ENCODE peak calls at places on chromosomes 2 and 18, in four cellular contexts. One of them, this sample, is unnamed.

GRCh38 chr2:221716434-221717303 is 144.6 kb upstream of the EPHA4 start:
- DNase-seq in K562: no peak
- DNase-seq in A549: peak; percentile 50
- DNase-seq in H1: no peak
- DNase-seq in this sample: peak; percentile 58

GRCh38 chr18:36770315-36770946 is 58.4 kb downstream of the TPGS2 start:
- DNase-seq in A549: no peak
- DNase-seq in H1: no peak
- DNase-seq in K562: no peak
- DNase-seq in this sample: no peak

GRCh38 chr18:40738321-40738880 is 1216.6 kb upstream of the PIK3C3 start:
- DNase-seq in H1: no peak
- DNase-seq in A549: no peak
- DNase-seq in K562: no peak
- DNase-seq in this sample: no peak

GRCh38 chr2:100427627-100428258 is 10.3 kb upstream of the CHST10 start:
- DNase-seq in H1: no peak
- DNase-seq in K562: peak; percentile 39
- DNase-seq in A549: peak; percentile 59
- DNase-seq in this sample: peak; percentile 52

GRCh38 chr18:69674921-69675405 is 272.7 kb downstream of the CD226 start:
- DNase-seq in H1: no peak
- DNase-seq in A549: no peak
- DNase-seq in K562: no peak
- DNase-seq in this sample: no peak

GRCh38 chr2:147543056-147543455 is 301.8 kb upstream of the ACVR2A start:
- DNase-seq in A549: no peak
- DNase-seq in H1: no peak
- DNase-seq in K562: no peak
- DNase-seq in this sample: no peak

GRCh38 chr2:231611273-231612198 is 18.9 kb downstream of the TEX44 start:
- DNase-seq in H1: no peak
- DNase-seq in A549: peak; percentile 80
- DNase-seq in K562: peak; percentile 65
- DNase-seq in this sample: peak; percentile 55

GRCh38 chr2:47259829-47260228 is 104.7 kb upstream of the STPG4 start:
- DNase-seq in A549: no peak
- DNase-seq in H1: no peak
- DNase-seq in K562: no peak
- DNase-seq in this sample: no peak

GRCh38 chr2:37561615-37562569 is 109.5 kb downstream of the CDC42EP3 start:
- DNase-seq in H1: no peak
- DNase-seq in K562: peak; percentile 77
- DNase-seq in A549: peak; percentile 83
- DNase-seq in this sample: peak; percentile 92

GRCh38 chr18:10923671-10924070 is 225.7 kb downstream of the PIEZO2 start:
- DNase-seq in A549: no peak
- DNase-seq in K562: no peak
- DNase-seq in H1: no peak
- DNase-seq in this sample: no peak

GRCh38 chr2:72291059-72291458 is 143.4 kb upstream of the CYP26B1 start:
- DNase-seq in A549: peak; percentile 20
- DNase-seq in H1: no peak
- DNase-seq in K562: no peak
- DNase-seq in this sample: peak; percentile 16

GRCh38 chr2:201228271-201228911 is 31.9 kb upstream of the CASP8 start:
- DNase-seq in H1: no peak
- DNase-seq in A549: no peak
- DNase-seq in K562: no peak
- DNase-seq in this sample: peak; percentile 61

GRCh38 chr2:70123051-70123828 is 36.0 kb downstream of the PCBP1 start:
- DNase-seq in A549: no peak
- DNase-seq in K562: peak; percentile 28
- DNase-seq in H1: peak; percentile 63
- DNase-seq in this sample: no peak

GRCh38 chr2:37468139-37468538 is 123.7 kb downstream of the QPCT start:
- DNase-seq in K562: no peak
- DNase-seq in A549: no peak
- DNase-seq in H1: no peak
- DNase-seq in this sample: no peak

GRCh38 chr2:144431384-144431783 is 88.5 kb downstream of the ZEB2 start:
- DNase-seq in K562: no peak
- DNase-seq in H1: no peak
- DNase-seq in A549: no peak
- DNase-seq in this sample: no peak

GRCh38 chr2:41101281-41101680 is 649.4 kb upstream of the SLC8A1 start:
- DNase-seq in H1: no peak
- DNase-seq in K562: no peak
- DNase-seq in A549: no peak
- DNase-seq in this sample: no peak

GRCh38 chr2:204475403-204475802 is 69.9 kb upstream of the PARD3B start:
- DNase-seq in H1: no peak
- DNase-seq in A549: no peak
- DNase-seq in K562: no peak
- DNase-seq in this sample: no peak

GRCh38 chr2:25250331-25251031 is 82.1 kb upstream of the POMC start:
- DNase-seq in A549: no peak
- DNase-seq in H1: no peak
- DNase-seq in K562: peak; percentile 68
- DNase-seq in this sample: no peak

GRCh38 chr18:68147728-68148127 is 567.2 kb downstream of the TMX3 start:
- DNase-seq in K562: no peak
- DNase-seq in H1: no peak
- DNase-seq in A549: no peak
- DNase-seq in this sample: no peak

GRCh38 chr2:205660521-205661124 is 21.7 kb upstream of the NRP2 start:
- DNase-seq in A549: peak; percentile 27
- DNase-seq in H1: no peak
- DNase-seq in K562: no peak
- DNase-seq in this sample: no peak

GRCh38 chr2:7034313-7034712 is 117.1 kb downstream of the RNF144A start:
- DNase-seq in A549: peak; percentile 19
- DNase-seq in K562: no peak
- DNase-seq in H1: no peak
- DNase-seq in this sample: no peak

GRCh38 chr2:144458536-144458935 is 61.4 kb downstream of the ZEB2 start:
- DNase-seq in A549: no peak
- DNase-seq in H1: no peak
- DNase-seq in K562: no peak
- DNase-seq in this sample: no peak

GRCh38 chr18:22020127-22020866 is 149.1 kb upstream of the GATA6 start:
- DNase-seq in A549: no peak
- DNase-seq in H1: no peak
- DNase-seq in K562: no peak
- DNase-seq in this sample: no peak

GRCh38 chr2:240512109-240512485 is 45.7 kb downstream of the ANKMY1 start:
- DNase-seq in A549: no peak
- DNase-seq in K562: no peak
- DNase-seq in H1: no peak
- DNase-seq in this sample: no peak

GRCh38 chr2:120749506-120750431 is 14.1 kb downstream of the GLI2 start:
- DNase-seq in H1: no peak
- DNase-seq in A549: no peak
- DNase-seq in K562: no peak
- DNase-seq in this sample: no peak

GRCh38 chr2:2012505-2012904 is 268.2 kb upstream of the PXDN start:
- DNase-seq in A549: no peak
- DNase-seq in H1: no peak
- DNase-seq in K562: no peak
- DNase-seq in this sample: no peak

GRCh38 chr2:17270894-17271293 is 247.3 kb downstream of the RAD51AP2 start:
- DNase-seq in H1: no peak
- DNase-seq in A549: no peak
- DNase-seq in K562: no peak
- DNase-seq in this sample: no peak

GRCh38 chr2:65300134-65300771 is 72.6 kb downstream of the ACTR2 start:
- DNase-seq in H1: no peak
- DNase-seq in A549: no peak
- DNase-seq in K562: no peak
- DNase-seq in this sample: no peak

GRCh38 chr2:74813201-74813600 is 20.7 kb upstream of the HK2 start:
- DNase-seq in H1: no peak
- DNase-seq in A549: no peak
- DNase-seq in K562: no peak
- DNase-seq in this sample: no peak

GRCh38 chr18:2889761-2890192 is 43.0 kb downstream of the EMILIN2 start:
- DNase-seq in A549: no peak
- DNase-seq in H1: no peak
- DNase-seq in K562: no peak
- DNase-seq in this sample: no peak

DNA sequence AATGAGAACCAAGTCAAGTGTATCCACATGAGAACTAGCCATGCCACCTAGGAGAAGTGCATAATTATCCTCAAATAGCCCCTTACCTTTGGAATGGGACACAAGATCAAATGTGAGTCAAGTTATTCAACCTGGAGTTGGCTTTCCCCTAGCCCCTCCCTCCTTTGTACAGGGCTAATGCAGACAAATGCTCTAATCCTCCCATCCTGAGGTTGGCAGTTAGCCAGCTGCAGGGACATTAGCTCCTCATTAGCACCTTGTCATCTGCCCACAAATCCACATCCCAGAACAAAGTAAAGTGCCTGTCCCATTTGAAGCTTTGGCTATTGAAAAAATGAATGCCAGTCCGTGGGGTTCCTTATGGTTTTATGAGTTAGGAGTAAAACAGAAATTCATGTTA is 294.1 kb upstream of the FANCL start:
- DNase-seq in K562: no peak
- DNase-seq in A549: no peak
- DNase-seq in H1: no peak
- DNase-seq in this sample: no peak
- TF ChIP-seq JUN in K562: no peak
- TF ChIP-seq JUN in A549: no peak
- TF ChIP-seq JUN in H1: no peak
- TF ChIP-seq JUN in this sample: no peak

DNA sequence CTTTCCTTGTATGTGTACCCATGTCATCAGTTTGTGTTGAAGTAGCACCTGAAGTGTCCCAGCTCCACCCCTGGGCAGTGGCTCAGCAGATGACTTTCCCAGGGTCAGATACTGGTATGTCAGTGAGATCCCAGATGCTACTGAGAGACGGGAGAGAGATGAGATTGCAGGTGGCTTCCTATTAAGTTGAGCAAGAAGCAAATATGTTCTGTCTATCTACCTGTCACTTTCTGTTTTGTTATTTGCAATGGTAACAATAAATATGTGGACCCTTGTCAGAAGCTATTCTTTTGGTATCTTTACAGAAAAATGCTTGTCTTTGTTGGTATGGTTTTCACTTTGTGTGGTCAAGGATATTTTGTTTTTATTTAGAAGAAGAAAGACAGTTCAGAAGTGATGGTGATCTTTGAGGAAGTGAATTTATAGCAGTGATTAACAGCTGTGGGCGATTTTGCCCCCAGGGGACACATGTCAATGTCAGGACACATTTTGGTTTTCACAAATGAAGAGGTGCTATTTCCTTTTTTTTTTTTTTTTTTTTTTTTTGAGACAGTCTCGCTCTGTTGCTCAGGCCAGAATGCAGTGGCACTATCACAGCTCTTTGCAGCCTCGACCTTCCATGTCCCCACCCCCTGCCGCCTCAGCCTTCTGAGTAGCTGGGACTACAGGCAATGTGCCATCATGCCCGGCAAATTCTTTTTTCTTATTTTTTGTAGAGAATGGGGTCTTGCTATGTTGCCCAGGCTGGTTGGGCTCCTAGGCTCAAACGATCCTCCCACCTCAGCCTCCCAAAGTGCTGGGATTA is 21.4 kb downstream of the MGAT5 start:
- DNase-seq in K562: no peak
- DNase-seq in A549: no peak
- DNase-seq in H1: no peak
- DNase-seq in this sample: no peak
- H3K27ac ChIP-seq in K562: no peak overlapping the region
- H3K27ac ChIP-seq in A549: no peak overlapping the region
- H3K27ac ChIP-seq in H1: no peak overlapping the region
- H3K27ac ChIP-seq in this sample: no peak overlapping the region

GRCh38 chr2:152089238-152089637 is 9.6 kb downstream of the CACNB4 start:
- DNase-seq in H1: no peak
- DNase-seq in A549: no peak
- DNase-seq in K562: no peak
- DNase-seq in this sample: no peak

GRCh38 chr2:152098033-152098797 is 629 bp downstream of the CACNB4 start:
- DNase-seq in A549: peak; percentile 19
- DNase-seq in K562: no peak
- DNase-seq in H1: no peak
- DNase-seq in this sample: no peak

GRCh38 chr2:152097291-152098032 is 1.4 kb downstream of the CACNB4 start:
- DNase-seq in A549: no peak
- DNase-seq in K562: no peak
- DNase-seq in H1: no peak
- DNase-seq in this sample: peak; percentile 30

GRCh38 chr2:152094014-152094413 is 4.8 kb downstream of the CACNB4 start:
- DNase-seq in H1: no peak
- DNase-seq in K562: no peak
- DNase-seq in A549: no peak
- DNase-seq in this sample: no peak

DNA sequence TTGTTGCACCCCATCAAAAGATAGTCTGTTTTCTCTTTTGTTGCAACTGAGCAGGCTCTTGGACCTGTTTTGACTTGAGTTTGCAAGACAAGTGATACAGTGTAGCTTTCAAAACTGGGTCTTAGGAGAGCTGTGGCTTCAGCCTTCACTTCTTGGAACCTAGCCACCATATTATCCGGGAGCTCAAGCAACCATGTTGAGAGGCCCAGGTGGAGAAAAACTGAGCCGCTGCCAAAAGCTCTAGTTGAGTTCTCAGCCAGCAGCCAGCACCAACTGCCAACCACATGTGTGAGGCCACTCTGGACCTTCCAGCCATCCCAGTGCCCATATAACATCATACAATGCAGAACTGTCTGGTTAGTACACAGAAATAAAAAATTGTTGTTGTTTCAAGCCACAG is 5.4 kb downstream of the CACNB4 start:
- DNase-seq in K562: no peak
- DNase-seq in H1: no peak
- DNase-seq in A549: no peak
- DNase-seq in this sample: no peak
- TF ChIP-seq JUN in K562: no peak
- TF ChIP-seq JUN in H1: no peak
- TF ChIP-seq JUN in A549: no peak
- TF ChIP-seq JUN in this sample: no peak

GRCh38 chr2:183037660-183038340 is 457 bp downstream of the NCKAP1 start:
- DNase-seq in A549: peak; percentile 45
- DNase-seq in K562: peak; percentile 54
- DNase-seq in H1: no peak
- DNase-seq in this sample: no peak
- H3K27ac ChIP-seq in A549: peak overlapping the region; percentile 98
- H3K27ac ChIP-seq in K562: peak overlapping the region; percentile 74
- H3K27ac ChIP-seq in H1: peak overlapping the region; percentile 79
- H3K27ac ChIP-seq in this sample: peak overlapping the region; percentile 91

GRCh38 chr18:5196253-5197031 is 615 bp downstream of the AKAIN1 start:
- DNase-seq in H1: no peak
- DNase-seq in K562: no peak
- DNase-seq in A549: no peak
- DNase-seq in this sample: no peak
- TF ChIP-seq JUN in H1: no peak
- TF ChIP-seq JUN in K562: no peak
- TF ChIP-seq JUN in A549: no peak
- TF ChIP-seq JUN in this sample: no peak

This sample was measured in endothelial cell of umbilical vein.